ENCODE peak calls at places on chromosomes 12 and 14, in seven cellular contexts. One of them, this sample, is unnamed.

GRCh38 chr14:101600891-101601602 is 39.8 kb downstream of the DIO3 start:
- DNase-seq in SK-N-MC: no peak
- DNase-seq in K562: no peak
- DNase-seq in suprapubic skin: peak; percentile 74
- DNase-seq in sigmoid colon: no peak
- DNase-seq in SK-N-SH: no peak
- DNase-seq in Panc1: no peak
- DNase-seq in this sample: no peak

GRCh38 chr12:122681814-122682213 is 21.3 kb downstream of the HCAR2 start:
- DNase-seq in SK-N-MC: no peak
- DNase-seq in K562: no peak
- DNase-seq in suprapubic skin: no peak
- DNase-seq in sigmoid colon: no peak
- DNase-seq in SK-N-SH: no peak
- DNase-seq in Panc1: no peak
- DNase-seq in this sample: no peak

GRCh38 chr14:100590726-100591452 is 3.7 kb upstream of the BEGAIN start:
- DNase-seq in SK-N-MC: no peak
- DNase-seq in K562: no peak
- DNase-seq in suprapubic skin: no peak
- DNase-seq in sigmoid colon: peak; percentile 40
- DNase-seq in SK-N-SH: peak; percentile 16
- DNase-seq in Panc1: no peak
- DNase-seq in this sample: no peak

GRCh38 chr12:53601296-53601847 is 24.8 kb downstream of the ATF7 start:
- DNase-seq in SK-N-MC: no peak
- DNase-seq in K562: no peak
- DNase-seq in suprapubic skin: no peak
- DNase-seq in sigmoid colon: no peak
- DNase-seq in SK-N-SH: peak; percentile 33
- DNase-seq in Panc1: no peak
- DNase-seq in this sample: no peak

GRCh38 chr14:30572771-30573170 is 13.8 kb downstream of the G2E3 start:
- DNase-seq in SK-N-MC: no peak
- DNase-seq in K562: no peak
- DNase-seq in suprapubic skin: no peak
- DNase-seq in sigmoid colon: no peak
- DNase-seq in SK-N-SH: no peak
- DNase-seq in Panc1: no peak
- DNase-seq in this sample: no peak

GRCh38 chr12:83181074-83181473 is 494.4 kb downstream of the TMTC2 start:
- DNase-seq in SK-N-MC: no peak
- DNase-seq in K562: no peak
- DNase-seq in suprapubic skin: no peak
- DNase-seq in sigmoid colon: no peak
- DNase-seq in SK-N-SH: no peak
- DNase-seq in Panc1: no peak
- DNase-seq in this sample: no peak

GRCh38 chr14:35155962-35156361 is 33.6 kb downstream of the PRORP start:
- DNase-seq in SK-N-MC: peak; percentile 69
- DNase-seq in K562: no peak
- DNase-seq in suprapubic skin: no peak
- DNase-seq in sigmoid colon: no peak
- DNase-seq in SK-N-SH: peak; percentile 21
- DNase-seq in Panc1: no peak
- DNase-seq in this sample: no peak

GRCh38 chr14:75822522-75823288 is 159.1 kb downstream of the TGFB3 start:
- DNase-seq in SK-N-MC: no peak
- DNase-seq in K562: no peak
- DNase-seq in suprapubic skin: no peak
- DNase-seq in sigmoid colon: peak; percentile 69
- DNase-seq in SK-N-SH: no peak
- DNase-seq in Panc1: no peak
- DNase-seq in this sample: no peak

GRCh38 chr14:67482765-67483164 is 5.8 kb downstream of the TMEM229B start:
- DNase-seq in SK-N-MC: no peak
- DNase-seq in K562: no peak
- DNase-seq in suprapubic skin: no peak
- DNase-seq in sigmoid colon: no peak
- DNase-seq in SK-N-SH: no peak
- DNase-seq in Panc1: no peak
- DNase-seq in this sample: no peak

GRCh38 chr12:116346751-116347150 is 69.3 kb upstream of the MED13L start:
- DNase-seq in SK-N-MC: no peak
- DNase-seq in K562: peak; percentile 52
- DNase-seq in suprapubic skin: peak; percentile 32
- DNase-seq in sigmoid colon: no peak
- DNase-seq in SK-N-SH: no peak
- DNase-seq in Panc1: no peak
- DNase-seq in this sample: no peak

GRCh38 chr14:100345711-100346110 is 22.6 kb downstream of the SLC25A47 start:
- DNase-seq in SK-N-MC: no peak
- DNase-seq in K562: no peak
- DNase-seq in suprapubic skin: no peak
- DNase-seq in sigmoid colon: no peak
- DNase-seq in SK-N-SH: peak; percentile 16
- DNase-seq in Panc1: no peak
- DNase-seq in this sample: no peak

GRCh38 chr14:68520637-68521556 is 272.0 kb downstream of the ZFP36L1 start:
- DNase-seq in SK-N-MC: no peak
- DNase-seq in K562: no peak
- DNase-seq in suprapubic skin: peak; percentile 43
- DNase-seq in sigmoid colon: no peak
- DNase-seq in SK-N-SH: no peak
- DNase-seq in Panc1: no peak
- DNase-seq in this sample: peak; percentile 64

GRCh38 chr12:57477710-57478681 is 1.7 kb downstream of the ARHGAP9 start:
- DNase-seq in SK-N-MC: no peak
- DNase-seq in K562: peak; percentile 49
- DNase-seq in suprapubic skin: no peak
- DNase-seq in sigmoid colon: no peak
- DNase-seq in SK-N-SH: no peak
- DNase-seq in Panc1: no peak
- DNase-seq in this sample: no peak

GRCh38 chr12:3173008-3173553 is 95.9 kb downstream of the TSPAN9 start:
- DNase-seq in SK-N-MC: no peak
- DNase-seq in K562: no peak
- DNase-seq in suprapubic skin: no peak
- DNase-seq in sigmoid colon: no peak
- DNase-seq in SK-N-SH: no peak
- DNase-seq in Panc1: no peak
- DNase-seq in this sample: no peak

GRCh38 chr14:100375273-100375962 is 52.3 kb downstream of the SLC25A47 start:
- DNase-seq in SK-N-MC: no peak
- DNase-seq in K562: peak; percentile 57
- DNase-seq in suprapubic skin: peak; percentile 88
- DNase-seq in sigmoid colon: peak; percentile 87
- DNase-seq in SK-N-SH: peak; percentile 60
- DNase-seq in Panc1: no peak
- DNase-seq in this sample: peak; percentile 56

GRCh38 chr12:68932123-68932700 is 759 bp downstream of the CPM start:
- DNase-seq in SK-N-MC: no peak
- DNase-seq in K562: no peak
- DNase-seq in suprapubic skin: no peak
- DNase-seq in sigmoid colon: no peak
- DNase-seq in SK-N-SH: no peak
- DNase-seq in Panc1: no peak
- DNase-seq in this sample: no peak

GRCh38 chr12:95790912-95791849 is 617 bp upstream of the NTN4 start:
- DNase-seq in SK-N-MC: no peak
- DNase-seq in K562: no peak
- DNase-seq in suprapubic skin: no peak
- DNase-seq in sigmoid colon: peak; percentile 62
- DNase-seq in SK-N-SH: no peak
- DNase-seq in Panc1: no peak
- DNase-seq in this sample: no peak

GRCh38 chr14:73760598-73761586 is 46.7 kb upstream of the PNMA1 start:
- DNase-seq in SK-N-MC: no peak
- DNase-seq in K562: no peak
- DNase-seq in suprapubic skin: no peak
- DNase-seq in sigmoid colon: peak; percentile 71
- DNase-seq in SK-N-SH: no peak
- DNase-seq in Panc1: no peak
- DNase-seq in this sample: no peak

GRCh38 chr14:24079521-24080141 is 8.3 kb downstream of the CPNE6 start:
- DNase-seq in SK-N-MC: no peak
- DNase-seq in K562: no peak
- DNase-seq in suprapubic skin: no peak
- DNase-seq in sigmoid colon: no peak
- DNase-seq in SK-N-SH: peak; percentile 82
- DNase-seq in Panc1: no peak
- DNase-seq in this sample: no peak

GRCh38 chr12:15446798-15447197 is 124.5 kb downstream of the PTPRO start:
- DNase-seq in SK-N-MC: no peak
- DNase-seq in K562: no peak
- DNase-seq in suprapubic skin: no peak
- DNase-seq in sigmoid colon: no peak
- DNase-seq in SK-N-SH: no peak
- DNase-seq in Panc1: peak; percentile 24
- DNase-seq in this sample: no peak

GRCh38 chr14:55454264-55455151 is 14.1 kb upstream of the TBPL2 start:
- DNase-seq in SK-N-MC: peak; percentile 87
- DNase-seq in K562: no peak
- DNase-seq in suprapubic skin: no peak
- DNase-seq in sigmoid colon: peak; percentile 77
- DNase-seq in SK-N-SH: peak; percentile 79
- DNase-seq in Panc1: no peak
- DNase-seq in this sample: peak; percentile 37

GRCh38 chr14:53742226-53742607 is 214.4 kb downstream of the BMP4 start:
- DNase-seq in SK-N-MC: no peak
- DNase-seq in K562: no peak
- DNase-seq in suprapubic skin: no peak
- DNase-seq in sigmoid colon: no peak
- DNase-seq in SK-N-SH: no peak
- DNase-seq in Panc1: no peak
- DNase-seq in this sample: no peak
- TF ChIP-seq POLR2AphosphoS5 in SK-N-MC: no peak
- TF ChIP-seq POLR2AphosphoS5 in K562: no peak
- TF ChIP-seq POLR2AphosphoS5 in suprapubic skin: no peak
- TF ChIP-seq POLR2AphosphoS5 in sigmoid colon: no peak
- TF ChIP-seq POLR2AphosphoS5 in SK-N-SH: no peak
- TF ChIP-seq POLR2AphosphoS5 in Panc1: no peak
- TF ChIP-seq POLR2AphosphoS5 in this sample: no peak

DNA sequence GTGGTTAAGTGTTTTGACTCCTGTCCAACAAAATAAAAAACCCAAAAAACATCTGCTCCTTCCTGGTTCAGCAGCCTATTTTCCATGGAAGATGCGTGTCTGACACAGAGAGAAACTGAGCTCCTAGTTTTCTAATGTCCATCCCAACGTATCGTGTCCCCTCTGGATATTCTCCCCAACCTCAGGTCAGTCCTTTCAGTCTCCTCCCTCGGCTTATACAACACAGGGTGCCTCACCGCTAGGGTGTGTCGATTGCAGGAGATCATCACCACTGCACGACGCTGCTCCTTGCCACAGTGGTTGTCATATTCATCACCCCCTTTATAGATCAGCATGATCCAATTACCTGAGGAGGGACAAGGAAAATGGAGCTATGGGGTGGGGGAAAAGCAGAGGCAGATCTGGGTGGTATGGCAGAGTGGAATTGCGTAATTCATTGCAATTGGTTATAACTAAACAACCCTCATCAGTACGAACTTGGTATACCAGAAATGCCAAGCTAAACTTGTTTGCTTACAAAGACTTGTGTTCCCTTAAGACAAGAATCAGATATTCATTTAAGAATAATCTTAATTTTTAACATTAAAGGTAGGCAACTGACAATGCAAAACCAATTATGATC is 5.8 kb downstream of the M6PR start:
- DNase-seq in SK-N-MC: no peak
- DNase-seq in K562: no peak
- DNase-seq in suprapubic skin: no peak
- DNase-seq in sigmoid colon: no peak
- DNase-seq in SK-N-SH: no peak
- DNase-seq in Panc1: no peak
- DNase-seq in this sample: no peak
- H3K36me3 ChIP-seq in SK-N-MC: peaks cover 58% of the 10 kb centered on the region
- H3K36me3 ChIP-seq in K562: peaks cover 55% of the 10 kb centered on the region
- H3K36me3 ChIP-seq in suprapubic skin: peaks cover 57% of the 10 kb centered on the region
- H3K36me3 ChIP-seq in sigmoid colon: peaks cover 29% of the 10 kb centered on the region
- H3K36me3 ChIP-seq in SK-N-SH: peaks cover 49% of the 10 kb centered on the region
- H3K36me3 ChIP-seq in Panc1: peaks cover 17% of the 10 kb centered on the region
- H3K36me3 ChIP-seq in this sample: peaks cover 34% of the 10 kb centered on the region

DNA sequence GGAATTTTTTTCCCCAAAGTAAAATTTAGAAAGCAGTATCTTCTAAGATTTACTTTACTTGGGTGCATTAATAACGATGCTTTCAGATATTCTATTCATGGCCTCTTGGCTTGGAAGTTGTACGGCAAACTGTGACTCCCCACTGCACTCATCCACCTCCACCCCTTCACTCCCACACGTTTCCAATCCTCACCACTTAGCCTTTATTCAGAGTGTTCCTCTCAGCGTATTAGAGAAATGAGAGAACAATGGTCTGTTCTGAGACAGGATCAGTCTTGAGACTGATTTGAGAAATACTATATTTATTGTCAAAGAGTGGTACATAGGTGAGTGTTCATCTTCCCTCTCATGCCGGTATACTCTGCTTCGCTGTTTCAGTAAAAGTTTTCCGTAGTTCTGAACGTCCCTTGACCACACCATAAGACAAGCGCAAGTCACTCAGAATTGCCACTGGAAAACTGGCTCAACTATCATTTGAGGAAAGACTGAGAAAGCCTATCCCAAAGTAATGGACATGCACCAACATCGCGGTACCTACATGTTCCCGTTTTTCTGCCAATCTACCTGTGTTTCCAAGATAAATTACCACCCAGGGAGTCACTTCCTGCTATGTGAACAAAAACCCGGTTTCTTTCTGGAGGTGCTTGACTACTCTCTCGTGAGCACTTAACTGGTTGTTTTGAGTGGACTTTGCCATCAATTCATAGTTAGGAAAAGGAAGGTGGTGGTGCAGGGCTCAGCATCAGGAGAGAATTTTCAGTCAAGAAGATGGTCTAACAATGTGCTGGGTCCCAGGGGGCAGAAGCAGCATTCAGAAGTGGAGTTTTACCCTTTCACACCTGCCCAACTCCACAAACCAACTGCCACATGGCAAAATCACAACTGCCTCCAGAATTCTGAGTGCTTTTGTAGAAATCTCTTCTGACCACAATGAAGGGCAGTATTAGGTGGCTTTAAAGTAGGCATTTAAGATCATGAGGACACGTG is 1.5 kb downstream of the EGLN3 start:
- DNase-seq in SK-N-MC: no peak
- DNase-seq in K562: peak; percentile 17
- DNase-seq in suprapubic skin: no peak
- DNase-seq in sigmoid colon: no peak
- DNase-seq in SK-N-SH: no peak
- DNase-seq in Panc1: no peak
- DNase-seq in this sample: no peak
- TF ChIP-seq POLR2AphosphoS5 in SK-N-MC: no peak
- TF ChIP-seq POLR2AphosphoS5 in K562: no peak
- TF ChIP-seq POLR2AphosphoS5 in suprapubic skin: no peak
- TF ChIP-seq POLR2AphosphoS5 in sigmoid colon: no peak
- TF ChIP-seq POLR2AphosphoS5 in SK-N-SH: no peak
- TF ChIP-seq POLR2AphosphoS5 in Panc1: no peak
- TF ChIP-seq POLR2AphosphoS5 in this sample: no peak

DNA sequence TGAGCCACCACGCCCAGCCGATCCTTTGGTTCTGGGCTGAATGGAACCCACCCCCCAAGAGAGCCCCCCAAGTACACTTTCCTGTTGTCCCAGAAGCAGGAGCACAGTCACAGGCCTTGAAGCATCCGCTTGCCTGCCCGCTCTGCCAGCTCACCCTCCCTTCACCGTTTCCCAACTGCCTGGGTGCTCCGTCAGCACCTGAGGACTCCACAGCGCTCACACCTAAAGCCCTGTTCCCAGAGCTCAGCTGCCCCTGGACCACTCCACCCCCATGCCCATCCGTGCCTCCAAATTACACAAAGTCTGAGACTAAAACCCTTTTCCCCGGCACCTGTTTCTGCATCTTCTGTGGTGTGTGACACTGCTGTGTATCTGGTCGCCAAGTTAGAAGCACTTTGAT is 44.3 kb upstream of the TRAF3 start:
- DNase-seq in SK-N-MC: no peak
- DNase-seq in K562: no peak
- DNase-seq in suprapubic skin: no peak
- DNase-seq in sigmoid colon: no peak
- DNase-seq in SK-N-SH: no peak
- DNase-seq in Panc1: no peak
- DNase-seq in this sample: no peak
- H3K36me3 ChIP-seq in SK-N-MC: peaks cover 78% of the 10 kb centered on the region
- H3K36me3 ChIP-seq in K562: peaks cover 42% of the 10 kb centered on the region
- H3K36me3 ChIP-seq in suprapubic skin: peaks cover 22% of the 10 kb centered on the region
- H3K36me3 ChIP-seq in sigmoid colon: no peaks in the 10 kb centered on the region
- H3K36me3 ChIP-seq in SK-N-SH: peaks cover 10% of the 10 kb centered on the region
- H3K36me3 ChIP-seq in Panc1: no peaks in the 10 kb centered on the region
- H3K36me3 ChIP-seq in this sample: peaks cover 74% of the 10 kb centered on the region